ENCODE peak calls at places on chromosomes 3 and 15, in five cellular contexts. E is pancreas, M is OCI-LY7, O is GM20000, J is lower lobe of right lung. X is an unnamed sample.
A peak's percentile ranks its signal among the peaks of the same experiment; 100 is the strongest.

GRCh38 chr3:161567962-161568361 is 71.4 kb downstream of the OTOL1 start:
- DNase-seq in E (no peak), M (no peak), O (no peak), J (no peak), X (no peak)

GRCh38 chr3:132253262-132253878 is 63.8 kb upstream of the ACP3 start:
- DNase-seq in E (peak; percentile 19), M (peak; percentile 65), O (peak; percentile 51), J (no peak), X (peak; percentile 47)

GRCh38 chr15:58344164-58345070 is 87.4 kb upstream of the LIPC start:
- DNase-seq in E (no peak), M (no peak), O (no peak), J (no peak), X (no peak)

GRCh38 chr3:16765661-16766060 is 119.1 kb upstream of the PLCL2 start:
- DNase-seq in E (no peak), M (peak; percentile 44), O (no peak), J (no peak), X (no peak)

GRCh38 chr3:129441782-129442181 is 1.8 kb downstream of the IFT122 start:
- DNase-seq in E (no peak), M (no peak), O (no peak), J (no peak), X (no peak)

GRCh38 chr15:60061758-60062157 is 57.6 kb downstream of the FOXB1 start:
- DNase-seq in E (no peak), M (no peak), O (no peak), J (no peak), X (no peak)

GRCh38 chr3:10635446-10636076 is 130.2 kb upstream of the ATP2B2 start:
- DNase-seq in E (no peak), M (no peak), O (no peak), J (no peak), X (no peak)

GRCh38 chr3:58529516-58530353 is 7.3 kb downstream of the ACOX2 start:
- DNase-seq in E (no peak), M (peak; percentile 58), O (no peak), J (no peak), X (no peak)

GRCh38 chr15:44719293-44719999 is 8.1 kb downstream of the B2M start:
- DNase-seq in E (no peak), M (peak; percentile 65), O (peak; percentile 38), J (no peak), X (peak; percentile 35)

GRCh38 chr3:23751485-23751811 is 54.3 kb upstream of the UBE2E1 start:
- DNase-seq in E (no peak), M (no peak), O (no peak), J (no peak), X (no peak)

GRCh38 chr15:90529369-90530249 is at the start of gene CRTC3:
- DNase-seq in E (peak; percentile 43), M (peak; percentile 70), O (peak; percentile 95), J (peak; percentile 73), X (peak; percentile 92)
- TF ChIP-seq CTCF in E (no peak), M (no peak), O (no peak), J (no peak), X (peak; percentile 29)

DNA sequence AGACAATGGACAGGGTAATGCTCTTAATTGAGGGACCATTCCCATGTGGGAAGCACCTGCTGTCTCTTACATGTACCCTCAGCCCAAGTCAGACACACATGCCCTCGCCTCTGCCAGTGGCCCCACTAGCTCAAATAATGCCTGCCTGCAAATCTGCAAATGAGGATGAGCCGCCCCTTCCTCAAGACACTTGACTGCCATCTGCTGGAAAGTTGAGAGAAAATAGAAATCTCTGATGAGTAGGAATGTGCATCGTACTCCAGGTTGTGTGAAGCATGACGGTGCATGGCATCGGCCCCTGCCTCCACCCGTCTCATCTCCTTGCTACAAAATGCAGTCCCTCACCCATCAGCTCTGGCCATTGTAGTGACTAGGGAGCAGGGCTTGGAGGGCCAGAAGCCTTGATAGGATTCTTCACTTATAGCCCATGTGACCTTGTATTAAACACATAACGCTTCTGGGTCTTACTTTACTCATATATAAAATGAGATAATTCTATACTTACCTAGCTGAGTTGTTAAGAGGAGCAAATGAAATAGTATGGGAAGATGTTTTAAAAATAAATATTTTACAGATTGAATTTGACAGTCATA is 6.3 kb upstream of the SCN5A start:
- DNase-seq in E (no peak), M (peak; percentile 51), O (no peak), J (no peak), X (peak; percentile 43)
- TF ChIP-seq CTCF in E (no peak), M (peak; percentile 78), O (peak; percentile 19), J (peak; percentile 28), X (peak; percentile 34)

DNA sequence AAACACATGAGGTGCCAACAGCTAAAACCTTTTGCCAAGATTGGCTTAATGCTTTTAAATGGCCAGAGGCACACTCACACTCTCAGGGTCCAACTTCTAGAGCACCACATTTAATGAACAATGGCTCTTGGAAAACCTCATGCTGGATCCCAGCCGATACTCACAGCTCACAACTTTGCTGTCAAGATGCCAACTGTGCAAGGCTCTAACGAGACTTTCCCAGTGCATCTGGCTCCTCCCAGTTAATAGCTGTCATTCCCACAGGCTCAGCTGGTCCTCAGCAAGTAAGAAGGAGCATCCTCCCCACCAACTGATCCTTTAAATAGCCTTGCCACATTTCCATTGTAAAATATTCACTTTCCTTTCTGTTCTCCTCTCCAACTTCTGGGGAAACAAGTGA is 20.3 kb upstream of the FRMD4B start:
- DNase-seq in E (no peak), M (no peak), O (no peak), J (no peak), X (no peak)
- TF ChIP-seq CTCF in E (no peak), M (no peak), O (no peak), J (no peak), X (no peak)

DNA sequence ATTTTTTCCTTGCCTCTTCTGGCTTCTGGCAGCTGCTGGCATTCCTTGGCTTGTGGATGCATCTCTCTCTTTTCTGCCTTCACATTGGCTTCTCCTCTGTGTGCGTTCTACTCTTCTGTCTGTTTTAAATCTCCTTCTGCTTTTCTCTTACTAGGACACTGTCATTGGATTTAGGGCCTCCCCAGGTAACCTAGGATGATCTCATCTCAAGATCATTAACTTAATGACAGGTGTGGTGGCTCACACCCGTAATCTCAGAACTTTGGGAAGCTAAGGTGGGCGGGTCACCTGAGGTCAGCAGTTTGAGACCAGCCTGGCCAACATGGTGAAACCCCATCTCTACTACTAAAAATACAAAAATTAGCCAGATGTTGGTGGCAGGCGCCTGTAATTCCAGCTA is 40.9 kb upstream of the ULK4 start:
- DNase-seq in E (no peak), M (no peak), O (no peak), J (no peak), X (no peak)
- TF ChIP-seq CTCF in E (no peak), M (no peak), O (no peak), J (no peak), X (no peak)

GRCh38 chr3:163776753-163777152 is 1301.5 kb downstream of the SI start:
- DNase-seq in E (no peak), M (no peak), O (no peak), J (no peak), X (no peak)

DNA sequence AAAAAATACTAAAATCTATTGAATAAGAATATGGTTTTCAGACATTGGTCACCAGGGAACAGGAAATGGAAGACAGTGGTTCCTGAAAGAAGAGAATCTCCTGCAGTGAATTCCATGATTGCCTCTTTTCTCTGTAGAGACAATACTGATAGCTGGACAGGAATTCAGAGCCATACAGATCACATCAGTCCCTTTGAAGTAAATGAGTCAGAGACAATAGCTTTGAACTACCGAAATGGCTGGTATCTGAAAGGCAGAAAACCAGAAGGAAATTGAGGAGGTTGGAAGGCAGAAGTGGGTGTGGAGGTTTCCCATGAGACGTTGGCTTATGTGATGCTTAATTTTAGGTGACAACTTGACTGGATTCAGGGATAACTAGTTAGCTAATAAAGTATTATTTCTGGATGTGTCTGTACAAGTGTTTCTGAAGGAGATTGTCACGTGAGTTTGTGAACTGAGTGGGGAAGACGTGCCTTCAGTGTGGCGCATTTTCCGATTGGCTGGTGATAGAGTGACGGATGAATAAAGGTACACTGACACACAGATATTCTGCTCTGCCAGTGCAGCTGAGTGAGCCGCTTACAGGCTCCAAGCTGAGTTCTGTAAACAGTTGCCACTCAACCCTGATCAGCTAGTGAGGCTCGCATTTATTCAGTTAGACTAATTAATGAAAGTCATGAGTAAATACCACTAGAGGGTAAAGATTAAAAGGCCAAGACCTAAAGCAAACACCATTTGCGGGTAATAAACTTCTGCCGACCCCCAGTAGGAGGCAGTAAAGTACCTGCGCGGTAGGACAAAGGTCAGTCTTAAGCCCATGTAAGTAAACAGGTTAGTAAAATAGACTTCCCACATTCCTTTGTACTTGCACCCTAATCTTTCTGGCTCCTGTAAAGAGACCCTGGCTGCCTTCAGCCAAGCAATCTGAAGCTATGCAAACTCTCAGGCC is 1298.6 kb downstream of the SI start:
- DNase-seq in E (no peak), M (no peak), O (no peak), J (no peak), X (no peak)
- TF ChIP-seq CTCF in E (no peak), M (peak; percentile 22), O (no peak), J (no peak), X (no peak)

DNA sequence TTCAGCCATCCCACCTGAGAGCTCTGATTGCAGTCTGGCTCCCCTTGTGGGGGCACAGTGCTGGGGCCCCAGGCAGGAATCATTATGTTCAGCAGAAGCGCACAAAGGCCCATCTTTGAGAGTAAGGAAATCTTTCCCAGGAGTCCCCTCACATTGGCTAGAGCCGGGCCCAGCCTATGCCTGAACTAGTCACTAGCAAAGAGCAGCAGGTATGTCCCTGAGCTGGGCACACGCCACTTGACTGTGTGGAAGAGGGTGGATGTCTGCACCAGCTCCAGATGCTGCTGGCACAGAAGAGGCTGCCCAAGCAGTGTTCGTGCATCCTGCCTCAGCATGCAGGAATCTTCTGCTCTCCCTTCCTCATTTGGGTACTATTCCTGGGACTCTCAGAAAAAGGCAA is 26.3 kb downstream of the NR1I2 start:
- DNase-seq in E (no peak), M (no peak), O (no peak), J (no peak), X (no peak)
- TF ChIP-seq CTCF in E (no peak), M (no peak), O (no peak), J (no peak), X (no peak)